ENCODE peak calls at places on chromosomes 6 and 20, in five cellular contexts. W is hepatocyte; J is astrocyte of the spinal cord; O is lower leg skin; H is stimulated activated CD4-positive, alpha-beta T cell treated with anti-CD3 and anti-CD28 coated beads, TNF-alpha, amount 100 ng/mL, for 24 hours. R is an unnamed sample.

GRCh38 chr20:17955302-17955701 is 13.3 kb downstream of the SNX5 start:
- DNase-seq in W (no peak), J (peak), O (no peak), H (no peak), R (no peak)

GRCh38 chr6:36383608-36384007 is 3.9 kb downstream of the ETV7 start:
- DNase-seq in W (no peak), J (no peak), O (no peak), H (no peak), R (no peak)

GRCh38 chr6:21769405-21769851 is 175.9 kb downstream of the SOX4 start:
- DNase-seq in W (peak), J (peak), O (no peak), H (no peak), R (no peak)

GRCh38 chr6:69398729-69399128 is 398.1 kb downstream of the LMBRD1 start:
- DNase-seq in W (no peak), J (peak), O (no peak), H (no peak), R (no peak)

GRCh38 chr6:150492507-150492906 is 107.2 kb upstream of the PLEKHG1 start:
- DNase-seq in W (no peak), J (peak), O (no peak), H (no peak), R (no peak)

GRCh38 chr20:47502271-47502730 is 614 bp downstream of the NCOA3 start:
- DNase-seq in W (peak), J (peak), O (no peak), H (no peak), R (no peak)

GRCh38 chr6:164379786-164380185 is 929.6 kb downstream of the C6orf118 start:
- DNase-seq in W (no peak), J (peak), O (no peak), H (no peak), R (no peak)

GRCh38 chr6:52076791-52077179 is 10.6 kb downstream of the PKHD1 start:
- DNase-seq in W (no peak), J (no peak), O (no peak), H (no peak), R (no peak)

GRCh38 chr20:5353624-5354496 is 37.1 kb upstream of the PROKR2 start:
- DNase-seq in W (peak), J (peak), O (no peak), H (no peak), R (no peak)

GRCh38 chr6:102154176-102154575 is 760.7 kb downstream of the GRIK2 start:
- DNase-seq in W (no peak), J (no peak), O (no peak), H (no peak), R (no peak)

GRCh38 chr6:119090256-119090655 is 11.8 kb upstream of the FAM184A start:
- DNase-seq in W (peak), J (no peak), O (no peak), H (no peak), R (no peak)

GRCh38 chr6:73739097-73739496 is 43.1 kb downstream of the CD109 start:
- DNase-seq in W (peak), J (peak), O (no peak), H (no peak), R (no peak)

GRCh38 chr20:48298851-48299484 is 513.7 kb upstream of the SULF2 start:
- DNase-seq in W (peak), J (peak), O (peak), H (no peak), R (no peak)